ENCODE peak calls at places on chromosomes 3 and 15, in five cellular contexts. One of them, this sample, is unnamed.

GRCh38 chr3:18111702-18112311 is 313.3 kb downstream of the SATB1 start:
- DNase-seq in IMR-90: peak; percentile 29
- DNase-seq in GM12892: no peak
- DNase-seq in K562: no peak
- DNase-seq in spleen: no peak
- DNase-seq in this sample: no peak

GRCh38 chr3:12507871-12508281 is 23.6 kb downstream of the TSEN2 start:
- DNase-seq in IMR-90: peak; percentile 73
- DNase-seq in GM12892: no peak
- DNase-seq in K562: no peak
- DNase-seq in spleen: no peak
- DNase-seq in this sample: no peak

GRCh38 chr15:59687831-59688230 is 1.3 kb downstream of the BNIP2 start:
- DNase-seq in IMR-90: peak; percentile 44
- DNase-seq in GM12892: no peak
- DNase-seq in K562: no peak
- DNase-seq in spleen: no peak
- DNase-seq in this sample: no peak

GRCh38 chr15:65952425-65953053 is 83.2 kb downstream of the RAB11A start:
- DNase-seq in IMR-90: peak; percentile 65
- DNase-seq in GM12892: no peak
- DNase-seq in K562: no peak
- DNase-seq in spleen: peak; percentile 23
- DNase-seq in this sample: no peak

GRCh38 chr15:33292718-33293307 is 18.0 kb upstream of the RYR3 start:
- DNase-seq in IMR-90: peak; percentile 53
- DNase-seq in GM12892: no peak
- DNase-seq in K562: peak; percentile 51
- DNase-seq in spleen: no peak
- DNase-seq in this sample: peak; percentile 66

GRCh38 chr3:46959169-46959515 is 17.4 kb downstream of the CCDC12 start:
- DNase-seq in IMR-90: no peak
- DNase-seq in GM12892: no peak
- DNase-seq in K562: no peak
- DNase-seq in spleen: no peak
- DNase-seq in this sample: no peak

GRCh38 chr3:134904333-134904771 is 109.3 kb downstream of the EPHB1 start:
- DNase-seq in IMR-90: no peak
- DNase-seq in GM12892: peak; percentile 43
- DNase-seq in K562: no peak
- DNase-seq in spleen: peak; percentile 50
- DNase-seq in this sample: no peak

GRCh38 chr3:134621824-134622223 is 29.0 kb downstream of the KY start:
- DNase-seq in IMR-90: peak; percentile 52
- DNase-seq in GM12892: no peak
- DNase-seq in K562: no peak
- DNase-seq in spleen: no peak
- DNase-seq in this sample: no peak

GRCh38 chr15:68475449-68475848 is 43.5 kb upstream of the ITGA11 start:
- DNase-seq in IMR-90: no peak
- DNase-seq in GM12892: no peak
- DNase-seq in K562: no peak
- DNase-seq in spleen: no peak
- DNase-seq in this sample: no peak

GRCh38 chr3:72907131-72907697 is 19.4 kb downstream of the GXYLT2 start:
- DNase-seq in IMR-90: peak; percentile 72
- DNase-seq in GM12892: no peak
- DNase-seq in K562: no peak
- DNase-seq in spleen: no peak
- DNase-seq in this sample: peak; percentile 75

GRCh38 chr3:124202754-124203153 is 210.8 kb upstream of the ROPN1 start:
- DNase-seq in IMR-90: no peak
- DNase-seq in GM12892: no peak
- DNase-seq in K562: no peak
- DNase-seq in spleen: no peak
- DNase-seq in this sample: peak; percentile 82

GRCh38 chr3:172040078-172040975 is 949 bp downstream of the FNDC3B start:
- DNase-seq in IMR-90: peak; percentile 86
- DNase-seq in GM12892: peak; percentile 53
- DNase-seq in K562: peak; percentile 83
- DNase-seq in spleen: peak; percentile 94
- DNase-seq in this sample: peak; percentile 94
- TF ChIP-seq POLR2A in IMR-90: peak; percentile 79
- TF ChIP-seq POLR2A in GM12892: no peak
- TF ChIP-seq POLR2A in K562: no peak
- TF ChIP-seq POLR2A in spleen: peak; percentile 50
- TF ChIP-seq POLR2A in this sample: no peak

GRCh38 chr3:114293846-114294245 is at the start of gene TIGIT:
- DNase-seq in IMR-90: no peak
- DNase-seq in GM12892: no peak
- DNase-seq in K562: no peak
- DNase-seq in spleen: no peak
- DNase-seq in this sample: no peak

GRCh38 chr3:114285648-114286230 is 8.1 kb upstream of the TIGIT start:
- DNase-seq in IMR-90: no peak
- DNase-seq in GM12892: no peak
- DNase-seq in K562: no peak
- DNase-seq in spleen: no peak
- DNase-seq in this sample: no peak

GRCh38 chr3:114294940-114295480 is 1.2 kb downstream of the TIGIT start:
- DNase-seq in IMR-90: no peak
- DNase-seq in GM12892: no peak
- DNase-seq in K562: no peak
- DNase-seq in spleen: no peak
- DNase-seq in this sample: no peak

DNA sequence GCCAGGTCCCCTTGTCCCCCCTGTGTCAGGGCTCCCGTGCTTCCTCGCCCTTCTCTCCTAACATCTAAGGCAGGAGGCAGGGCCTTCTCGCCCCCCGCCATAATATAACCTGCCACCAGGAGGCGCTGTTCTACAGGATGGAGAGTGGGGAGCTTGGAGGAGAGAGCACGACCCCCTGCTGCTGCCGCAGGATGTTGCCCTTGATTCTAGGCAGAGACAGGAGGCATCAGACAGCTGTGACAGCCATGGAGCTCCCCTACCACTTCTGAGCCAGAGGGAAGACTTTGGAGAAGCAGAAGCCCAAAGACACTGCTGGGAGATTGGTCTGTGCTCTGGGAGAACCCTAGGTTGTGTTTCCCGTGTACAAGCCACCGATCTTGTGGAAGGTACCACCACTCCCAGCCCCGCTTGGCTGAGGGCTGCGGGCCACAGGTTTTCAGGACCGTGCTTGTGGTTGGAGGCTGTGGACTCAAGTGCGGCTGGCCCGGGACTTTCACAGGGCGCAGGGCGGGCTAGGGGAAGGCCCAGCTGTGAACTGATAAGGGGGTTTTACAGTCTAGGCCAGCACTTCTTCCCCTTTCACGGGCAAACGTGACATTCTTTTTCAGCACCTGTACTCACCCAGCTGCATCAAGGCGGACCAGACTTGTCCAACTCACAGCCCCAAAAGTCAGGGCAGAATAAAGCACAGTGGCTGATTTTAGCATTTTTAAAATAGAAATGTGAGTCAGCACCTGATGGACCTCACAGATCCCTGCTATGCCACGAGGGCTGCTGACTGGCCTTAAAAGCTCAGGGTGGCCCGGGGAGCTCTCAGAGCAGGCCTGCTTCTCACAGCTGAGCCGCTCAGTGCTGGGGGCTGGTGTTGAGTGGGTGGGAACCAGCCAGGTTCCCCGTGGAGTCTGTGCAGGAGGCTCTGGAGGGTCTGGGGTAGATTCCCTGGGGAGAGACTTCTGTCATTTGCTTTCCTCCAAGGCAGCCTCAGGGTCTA is 2.6 kb upstream of the TIGIT start:
- DNase-seq in IMR-90: peak; percentile 37
- DNase-seq in GM12892: peak; percentile 57
- DNase-seq in K562: peak; percentile 68
- DNase-seq in spleen: peak; percentile 95
- DNase-seq in this sample: peak; percentile 67
- TF ChIP-seq POLR2A in IMR-90: no peak
- TF ChIP-seq POLR2A in GM12892: no peak
- TF ChIP-seq POLR2A in K562: no peak
- TF ChIP-seq POLR2A in spleen: no peak
- TF ChIP-seq POLR2A in this sample: no peak

GRCh38 chr15:91852741-91853500 is 587 bp upstream of the SLCO3A1 start:
- DNase-seq in IMR-90: peak; percentile 56
- DNase-seq in GM12892: peak; percentile 65
- DNase-seq in K562: peak; percentile 84
- DNase-seq in spleen: peak; percentile 94
- DNase-seq in this sample: peak; percentile 88
- TF ChIP-seq POLR2A in IMR-90: no peak
- TF ChIP-seq POLR2A in GM12892: no peak
- TF ChIP-seq POLR2A in K562: no peak
- TF ChIP-seq POLR2A in spleen: no peak
- TF ChIP-seq POLR2A in this sample: no peak

GRCh38 chr3:10248184-10248983 is at the start of gene TATDN2:
- DNase-seq in IMR-90: peak; percentile 93
- DNase-seq in GM12892: peak; percentile 99
- DNase-seq in K562: peak; percentile 100
- DNase-seq in spleen: peak; percentile 99
- DNase-seq in this sample: peak; percentile 99
- TF ChIP-seq POLR2A in IMR-90: peak; percentile 86
- TF ChIP-seq POLR2A in GM12892: peak; percentile 89
- TF ChIP-seq POLR2A in K562: peak; percentile 60
- TF ChIP-seq POLR2A in spleen: peak; percentile 84
- TF ChIP-seq POLR2A in this sample: no peak

GRCh38 chr15:100897201-100897872 is 17.7 kb downstream of the ALDH1A3 start:
- DNase-seq in IMR-90: no peak
- DNase-seq in GM12892: no peak
- DNase-seq in K562: no peak
- DNase-seq in spleen: no peak
- DNase-seq in this sample: no peak

GRCh38 chr15:100899601-100900000 is 19.6 kb upstream of the LRRK1 start:
- DNase-seq in IMR-90: no peak
- DNase-seq in GM12892: no peak
- DNase-seq in K562: no peak
- DNase-seq in spleen: no peak
- DNase-seq in this sample: peak; percentile 40

GRCh38 chr15:100895721-100896120 is 16.1 kb downstream of the ALDH1A3 start:
- DNase-seq in IMR-90: no peak
- DNase-seq in GM12892: no peak
- DNase-seq in K562: no peak
- DNase-seq in spleen: peak; percentile 58
- DNase-seq in this sample: peak; percentile 46

GRCh38 chr15:100898661-100899462 is 19.2 kb downstream of the ALDH1A3 start:
- DNase-seq in IMR-90: no peak
- DNase-seq in GM12892: no peak
- DNase-seq in K562: no peak
- DNase-seq in spleen: no peak
- DNase-seq in this sample: peak; percentile 28

GRCh38 chr15:100897873-100898490 is 18.4 kb downstream of the ALDH1A3 start:
- DNase-seq in IMR-90: no peak
- DNase-seq in GM12892: no peak
- DNase-seq in K562: no peak
- DNase-seq in spleen: no peak
- DNase-seq in this sample: no peak
- TF ChIP-seq POLR2A in IMR-90: no peak
- TF ChIP-seq POLR2A in GM12892: no peak
- TF ChIP-seq POLR2A in K562: no peak
- TF ChIP-seq POLR2A in spleen: no peak
- TF ChIP-seq POLR2A in this sample: no peak